ENCODE peak calls at places on chromosomes 1 and 21, in five cellular contexts. One of them, this sample, is unnamed.

GRCh38 chr1:234186037-234186688 is 187.1 kb upstream of the COA6 start:
- DNase-seq in omental fat pad: no peak
- DNase-seq in CD8-positive, alpha-beta T cell: no peak
- DNase-seq in fibroblast of pulmonary artery: no peak
- DNase-seq in uterus: no peak
- DNase-seq in this sample: no peak

GRCh38 chr1:28259935-28260802 is 851 bp downstream of the SESN2 start:
- DNase-seq in fibroblast of pulmonary artery: peak
- DNase-seq in uterus: peak
- DNase-seq in omental fat pad: no peak
- DNase-seq in CD8-positive, alpha-beta T cell: no peak
- DNase-seq in this sample: peak

GRCh38 chr1:21624577-21625389 is 44.4 kb downstream of the RAP1GAP start:
- DNase-seq in fibroblast of pulmonary artery: no peak
- DNase-seq in omental fat pad: no peak
- DNase-seq in CD8-positive, alpha-beta T cell: no peak
- DNase-seq in uterus: no peak
- DNase-seq in this sample: no peak

GRCh38 chr1:85297855-85298629 is 21.6 kb upstream of the BCL10 start:
- DNase-seq in fibroblast of pulmonary artery: peak
- DNase-seq in uterus: no peak
- DNase-seq in omental fat pad: no peak
- DNase-seq in CD8-positive, alpha-beta T cell: peak
- DNase-seq in this sample: peak

GRCh38 chr21:41480086-41480690 is 27.8 kb downstream of the TMPRSS2 start:
- DNase-seq in omental fat pad: no peak
- DNase-seq in fibroblast of pulmonary artery: no peak
- DNase-seq in uterus: no peak
- DNase-seq in CD8-positive, alpha-beta T cell: no peak
- DNase-seq in this sample: no peak

GRCh38 chr21:35223480-35224156 is 174.5 kb upstream of the RUNX1 start:
- DNase-seq in fibroblast of pulmonary artery: no peak
- DNase-seq in omental fat pad: no peak
- DNase-seq in uterus: no peak
- DNase-seq in CD8-positive, alpha-beta T cell: no peak
- DNase-seq in this sample: no peak

GRCh38 chr1:98698625-98699024 is 37.1 kb downstream of the SNX7 start:
- DNase-seq in omental fat pad: no peak
- DNase-seq in CD8-positive, alpha-beta T cell: no peak
- DNase-seq in fibroblast of pulmonary artery: no peak
- DNase-seq in uterus: no peak
- DNase-seq in this sample: no peak

GRCh38 chr1:52502789-52503188 is 50.1 kb downstream of the TUT4 start:
- DNase-seq in CD8-positive, alpha-beta T cell: peak
- DNase-seq in fibroblast of pulmonary artery: peak
- DNase-seq in omental fat pad: peak
- DNase-seq in uterus: no peak
- DNase-seq in this sample: no peak

GRCh38 chr1:183583466-183583865 is 6.8 kb downstream of the NCF2 start:
- DNase-seq in fibroblast of pulmonary artery: peak
- DNase-seq in CD8-positive, alpha-beta T cell: no peak
- DNase-seq in omental fat pad: no peak
- DNase-seq in uterus: no peak
- DNase-seq in this sample: no peak

GRCh38 chr1:186775881-186776560 is 52.7 kb upstream of the PLA2G4A start:
- DNase-seq in CD8-positive, alpha-beta T cell: no peak
- DNase-seq in fibroblast of pulmonary artery: no peak
- DNase-seq in omental fat pad: no peak
- DNase-seq in uterus: no peak
- DNase-seq in this sample: no peak

GRCh38 chr1:19405761-19406481 is 79.4 kb downstream of the CAPZB start:
- DNase-seq in CD8-positive, alpha-beta T cell: no peak
- DNase-seq in omental fat pad: no peak
- DNase-seq in uterus: peak
- DNase-seq in fibroblast of pulmonary artery: no peak
- DNase-seq in this sample: no peak

DNA sequence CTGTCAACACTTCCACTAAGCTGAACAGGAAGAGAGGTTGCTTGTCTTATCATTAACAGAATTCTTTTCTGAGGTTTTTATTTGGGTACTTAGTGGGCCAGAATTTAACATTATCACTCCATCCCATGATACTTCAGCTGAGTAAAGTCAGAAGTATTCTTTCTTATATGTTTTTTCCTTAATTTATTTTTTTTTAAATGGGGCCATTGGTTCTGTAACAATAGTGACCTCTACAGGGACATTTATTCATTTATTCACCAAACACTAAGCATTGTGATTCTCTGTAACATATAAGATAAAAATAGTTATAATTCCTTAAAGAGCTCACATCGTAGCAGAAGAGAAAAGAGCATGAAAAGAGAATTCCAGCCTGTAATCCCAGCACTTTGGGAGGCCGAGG is 9.8 kb downstream of the GREM2 start:
- DNase-seq in fibroblast of pulmonary artery: peak
- DNase-seq in uterus: no peak
- DNase-seq in omental fat pad: no peak
- DNase-seq in CD8-positive, alpha-beta T cell: no peak
- DNase-seq in this sample: no peak
- TF ChIP-seq CTCF in fibroblast of pulmonary artery: peak
- TF ChIP-seq CTCF in uterus: no peak
- TF ChIP-seq CTCF in omental fat pad: no peak
- TF ChIP-seq CTCF in CD8-positive, alpha-beta T cell: no peak
- TF ChIP-seq CTCF in this sample: peak

GRCh38 chr1:46152021-46152420 is 19.6 kb upstream of the PIK3R3 start:
- DNase-seq in CD8-positive, alpha-beta T cell: no peak
- DNase-seq in uterus: no peak
- DNase-seq in omental fat pad: no peak
- DNase-seq in fibroblast of pulmonary artery: peak
- DNase-seq in this sample: peak

GRCh38 chr1:46150085-46150484 is 17.7 kb upstream of the PIK3R3 start:
- DNase-seq in omental fat pad: no peak
- DNase-seq in uterus: no peak
- DNase-seq in fibroblast of pulmonary artery: peak
- DNase-seq in CD8-positive, alpha-beta T cell: no peak
- DNase-seq in this sample: no peak

GRCh38 chr1:46153732-46154131 is 21.2 kb upstream of the TSPAN1 start:
- DNase-seq in omental fat pad: no peak
- DNase-seq in uterus: no peak
- DNase-seq in CD8-positive, alpha-beta T cell: no peak
- DNase-seq in fibroblast of pulmonary artery: no peak
- DNase-seq in this sample: no peak

GRCh38 chr1:46153228-46153627 is 20.8 kb upstream of the PIK3R3 start:
- DNase-seq in omental fat pad: no peak
- DNase-seq in CD8-positive, alpha-beta T cell: no peak
- DNase-seq in uterus: no peak
- DNase-seq in fibroblast of pulmonary artery: no peak
- DNase-seq in this sample: no peak

DNA sequence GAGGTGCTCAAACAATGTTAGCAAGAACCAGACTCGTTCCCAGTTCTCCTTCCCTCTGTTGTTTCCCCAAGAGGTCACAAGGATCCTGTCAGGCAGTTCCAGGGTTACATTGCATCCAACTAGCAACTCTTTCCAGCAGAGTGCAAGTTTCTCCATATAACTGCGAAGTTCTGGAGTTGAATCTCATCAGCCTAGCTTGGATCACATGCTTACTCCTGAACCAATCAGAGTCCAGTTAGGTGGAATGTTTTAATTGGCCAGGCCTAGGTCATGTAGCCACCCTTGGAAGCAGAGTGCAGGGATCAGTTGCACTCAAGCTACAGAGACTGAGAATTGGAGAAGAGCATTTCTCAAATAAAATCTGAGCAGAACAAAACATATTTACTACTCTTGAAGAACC is 15.9 kb upstream of the PIK3R3 start:
- DNase-seq in omental fat pad: no peak
- DNase-seq in CD8-positive, alpha-beta T cell: no peak
- DNase-seq in fibroblast of pulmonary artery: no peak
- DNase-seq in uterus: no peak
- DNase-seq in this sample: no peak
- TF ChIP-seq CTCF in omental fat pad: no peak
- TF ChIP-seq CTCF in CD8-positive, alpha-beta T cell: no peak
- TF ChIP-seq CTCF in fibroblast of pulmonary artery: no peak
- TF ChIP-seq CTCF in uterus: no peak
- TF ChIP-seq CTCF in this sample: no peak

DNA sequence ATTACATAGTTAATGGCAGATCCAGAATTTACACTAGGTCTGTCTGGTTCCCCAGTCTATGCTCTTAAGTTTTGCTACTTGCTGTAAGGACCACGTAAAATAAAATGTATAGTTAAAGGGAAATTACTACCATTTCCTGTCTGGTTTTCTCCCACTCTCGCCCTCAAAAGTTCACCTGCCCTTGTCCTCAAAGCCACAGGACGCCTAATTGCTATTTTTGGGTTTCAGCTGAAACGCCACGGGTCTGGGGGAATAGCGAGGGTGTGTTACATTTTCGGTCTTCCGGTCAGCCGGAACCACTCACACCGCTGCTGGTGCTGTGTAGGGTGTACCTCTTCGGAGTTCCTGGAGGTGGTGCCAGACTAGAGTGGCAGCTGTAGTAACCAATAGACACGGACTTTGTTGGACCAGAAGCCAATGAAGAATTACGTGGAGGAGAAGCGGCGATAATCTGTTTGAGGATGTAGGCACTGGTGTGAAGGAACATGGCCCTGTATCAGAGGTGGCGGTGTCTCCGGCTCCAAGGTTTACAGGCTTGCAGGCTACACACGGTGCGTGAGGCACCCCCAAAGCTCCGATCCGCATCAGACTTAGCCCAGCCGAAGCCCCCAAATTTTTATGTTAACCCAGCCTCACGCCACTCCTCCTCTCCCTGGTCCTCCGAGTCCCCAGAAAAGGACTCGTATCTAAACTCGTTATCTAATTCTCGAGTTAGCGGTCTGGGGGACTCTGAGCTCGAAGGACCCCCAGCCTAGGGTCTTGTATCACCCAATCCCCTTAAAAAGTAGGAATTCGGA is at the start of gene TARS2:
- DNase-seq in fibroblast of pulmonary artery: peak
- DNase-seq in uterus: peak
- DNase-seq in CD8-positive, alpha-beta T cell: peak
- DNase-seq in omental fat pad: peak
- DNase-seq in this sample: peak
- TF ChIP-seq CTCF in fibroblast of pulmonary artery: peak
- TF ChIP-seq CTCF in uterus: peak
- TF ChIP-seq CTCF in CD8-positive, alpha-beta T cell: no peak
- TF ChIP-seq CTCF in omental fat pad: no peak
- TF ChIP-seq CTCF in this sample: peak

DNA sequence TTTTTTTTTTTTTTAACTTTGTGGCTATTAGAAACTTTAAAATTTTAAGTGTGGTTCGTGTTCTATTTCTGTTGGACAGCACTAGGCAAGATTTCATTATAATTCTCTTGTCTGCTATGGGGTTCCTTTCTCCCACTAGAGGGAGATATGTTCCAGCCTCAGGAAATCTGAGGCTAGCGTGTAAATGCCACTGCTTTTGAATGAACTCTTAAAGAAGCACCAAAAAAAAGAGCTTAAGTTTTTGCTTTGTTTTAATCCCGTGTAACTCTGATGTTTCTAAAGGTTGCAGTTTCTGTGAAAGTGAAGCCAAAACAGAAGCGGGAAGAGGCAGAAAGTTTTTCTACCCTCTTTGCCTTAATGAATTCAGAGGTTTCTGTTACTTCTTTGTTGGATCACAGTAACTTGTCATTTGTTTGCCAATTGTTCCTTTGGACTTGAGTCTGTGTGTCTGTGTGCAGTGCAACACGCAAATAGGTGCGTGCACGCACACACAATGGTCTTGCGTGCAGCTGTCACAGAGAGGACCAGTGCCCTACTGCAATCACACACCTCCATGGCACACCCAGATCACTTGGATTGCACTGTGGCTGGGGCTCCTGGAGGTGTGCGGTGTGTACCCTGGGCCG is 32.3 kb downstream of the HHAT start:
- DNase-seq in uterus: no peak
- DNase-seq in omental fat pad: no peak
- DNase-seq in CD8-positive, alpha-beta T cell: no peak
- DNase-seq in fibroblast of pulmonary artery: peak
- DNase-seq in this sample: peak
- TF ChIP-seq CTCF in uterus: peak
- TF ChIP-seq CTCF in omental fat pad: no peak
- TF ChIP-seq CTCF in CD8-positive, alpha-beta T cell: peak
- TF ChIP-seq CTCF in fibroblast of pulmonary artery: peak
- TF ChIP-seq CTCF in this sample: peak

DNA sequence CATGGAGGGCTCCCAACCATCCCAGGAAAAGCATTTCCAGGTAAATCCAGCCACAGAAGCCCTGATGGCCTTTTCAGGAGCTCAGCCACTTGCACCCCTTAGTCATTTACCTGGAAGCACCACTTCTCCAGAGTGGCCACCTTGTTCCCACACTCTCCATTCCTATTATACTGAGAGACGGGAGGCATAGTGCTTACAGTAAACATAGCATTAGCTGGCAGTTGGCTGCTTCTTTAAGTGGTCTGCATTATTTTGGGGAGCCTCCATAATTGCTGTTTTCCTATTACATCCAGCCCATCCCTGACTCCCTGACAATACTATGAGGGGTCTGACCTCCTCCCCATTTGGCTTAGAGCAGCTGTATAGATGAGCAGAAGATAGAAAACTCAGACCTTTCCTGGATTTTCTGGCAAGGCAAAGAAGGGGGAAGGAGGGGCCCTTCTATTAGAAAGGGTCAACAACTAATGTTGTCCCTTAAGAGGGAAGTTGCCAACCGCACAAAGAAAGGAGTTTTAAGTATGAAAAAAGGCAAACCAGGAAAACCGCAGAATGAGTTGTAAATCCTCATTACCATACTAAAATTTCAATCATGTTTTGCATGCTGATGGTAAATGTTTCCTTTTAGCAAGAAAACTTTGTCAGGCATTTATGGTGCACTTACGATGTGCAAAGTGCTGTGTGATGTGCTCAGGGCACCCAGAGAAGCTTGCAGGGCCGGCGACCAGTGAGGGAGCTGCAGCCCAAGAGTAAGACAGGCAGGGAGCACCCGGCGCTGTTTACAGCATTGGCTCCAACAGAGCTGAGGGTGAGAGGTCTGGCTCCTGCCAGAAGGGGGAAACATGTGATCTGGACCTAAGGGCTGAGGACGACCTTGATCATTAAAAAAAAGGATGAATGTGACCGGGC is 167.3 kb downstream of the ZZZ3 start:
- DNase-seq in CD8-positive, alpha-beta T cell: no peak
- DNase-seq in fibroblast of pulmonary artery: peak
- DNase-seq in omental fat pad: no peak
- DNase-seq in uterus: no peak
- DNase-seq in this sample: no peak
- TF ChIP-seq CTCF in CD8-positive, alpha-beta T cell: no peak
- TF ChIP-seq CTCF in fibroblast of pulmonary artery: peak
- TF ChIP-seq CTCF in omental fat pad: no peak
- TF ChIP-seq CTCF in uterus: no peak
- TF ChIP-seq CTCF in this sample: peak